ENCODE peak calls at places on chromosome 20, in four cellular contexts. V is left ventricle myocardium inferior; P is stimulated activated CD4-positive, alpha-beta T cell treated with anti-CD3 and anti-CD28 coated beads, Interleukin-12 subunit alpha, Interleukin-12 subunit beta, amount 100 ng/mL, for 4 hours; U is AG04450. S is an unnamed sample.

GRCh38 chr20:37567671-37568588 is 40.3 kb upstream of the BLCAP start:
- DNase-seq in U (no peak), V (no peak), P (no peak), S (peak; percentile 20)

GRCh38 chr20:35523298-35523888 is 6.1 kb downstream of the C20orf173 start:
- DNase-seq in P (peak; percentile 23), V (no peak), U (no peak), S (no peak)

GRCh38 chr20:11411765-11412164 is 505.9 kb upstream of the BTBD3 start:
- DNase-seq in P (no peak), U (no peak), V (no peak), S (no peak)

GRCh38 chr20:38023181-38024085 is 9.8 kb downstream of the TTI1 start:
- DNase-seq in V (no peak), P (no peak), U (peak; percentile 95), S (no peak)

GRCh38 chr20:11216451-11217314 is 542.9 kb upstream of the JAG1 start:
- DNase-seq in V (no peak), U (no peak), P (no peak), S (no peak)

GRCh38 chr20:14445310-14445709 is 107.9 kb upstream of the FLRT3 start:
- DNase-seq in V (no peak), U (peak; percentile 24), P (no peak), S (no peak)

GRCh38 chr20:62066339-62066982 is 780 bp upstream of the TAF4 start:
- DNase-seq in P (peak; percentile 50), U (no peak), V (peak; percentile 41), S (no peak)

GRCh38 chr20:38043512-38044300 is 10.2 kb downstream of the RPRD1B start:
- DNase-seq in U (no peak), V (no peak), P (peak; percentile 12), S (no peak)

GRCh38 chr20:59776626-59777320 is 156.7 kb downstream of the SYCP2 start:
- DNase-seq in P (no peak), U (no peak), V (no peak), S (peak; percentile 67)

GRCh38 chr20:4244700-4245485 is 229.5 kb upstream of the RNF24 start:
- DNase-seq in V (no peak), P (no peak), U (no peak), S (no peak)

GRCh38 chr20:18267815-18268214 is 20.5 kb upstream of the ZNF133 start:
- DNase-seq in V (no peak), U (no peak), P (no peak), S (no peak)

GRCh38 chr20:62588458-62589149 is 53.7 kb upstream of the SLCO4A1 start:
- DNase-seq in U (no peak), V (no peak), P (no peak), S (no peak)

GRCh38 chr20:23679448-23680092 is 9.3 kb downstream of the CST4 start:
- DNase-seq in U (no peak), P (no peak), V (no peak), S (no peak)

GRCh38 chr20:62859721-62860120 is 1.9 kb downstream of the TCFL5 start:
- DNase-seq in U (no peak), V (no peak), P (no peak), S (no peak)

GRCh38 chr20:31260326-31260932 is 3.0 kb downstream of the DEFB115 start:
- DNase-seq in V (no peak), P (no peak), U (no peak), S (no peak)

GRCh38 chr20:58039569-58040092 is 188.8 kb downstream of the ANKRD60 start:
- DNase-seq in V (peak; percentile 40), P (no peak), U (no peak), S (no peak)

GRCh38 chr20:45432294-45432693 is 16.4 kb downstream of the PIGT start:
- DNase-seq in U (no peak), V (no peak), P (no peak), S (no peak)

S was measured in cardiac septum.